ENCODE peak calls at places on chromosomes 1 and 21, in nine cellular contexts. N is LoVo; H is A172; I is activated naive CD4-positive, alpha-beta T cell; O is iPS DF 6.9; R is NCI-H1105 treated with DMSO at 0.1 percent for 48 hours; P is A549; G is GM12865; T is NCI-H1436 treated with DMSO at 0.1 percent for 48 hours. Y is an unnamed sample.

GRCh38 chr1:9850442-9851162 is 26.8 kb upstream of the CLSTN1 start:
- DNase-seq in I (no peak), T (no peak), G (no peak), H (no peak), N (no peak), R (no peak), P (no peak), O (no peak), Y (no peak)

GRCh38 chr1:177172866-177173265 is 2.1 kb downstream of the BRINP2 start:
- DNase-seq in T (no peak), I (no peak), P (peak), N (no peak), G (no peak), R (no peak), O (no peak), H (no peak), Y (no peak)

GRCh38 chr1:226123212-226123560 is 60.7 kb downstream of the H3-3A start:
- DNase-seq in P (no peak), R (no peak), H (no peak), N (no peak), I (no peak), G (no peak), T (no peak), O (no peak), Y (no peak)

GRCh38 chr1:77056525-77056924 is 162.7 kb downstream of the PIGK start:
- DNase-seq in N (peak), H (peak), G (no peak), T (no peak), P (no peak), I (no peak), R (no peak), O (no peak), Y (no peak)

GRCh38 chr1:53696578-53696977 is 42.4 kb downstream of the GLIS1 start:
- DNase-seq in H (no peak), P (no peak), N (no peak), G (no peak), I (no peak), T (no peak), O (no peak), R (no peak), Y (no peak)

GRCh38 chr1:64933296-64934070 is 32.9 kb downstream of the JAK1 start:
- DNase-seq in R (no peak), I (no peak), H (peak), N (no peak), G (no peak), T (no peak), O (no peak), P (peak), Y (peak)

GRCh38 chr1:235131961-235132360 is 3.3 kb upstream of the TOMM20 start:
- DNase-seq in R (no peak), P (no peak), T (no peak), G (no peak), I (no peak), H (no peak), O (no peak), N (no peak), Y (no peak)

GRCh38 chr1:18132022-18132706 is 24.6 kb downstream of the IGSF21 start:
- DNase-seq in G (no peak), N (no peak), P (no peak), O (no peak), I (no peak), R (no peak), T (no peak), H (no peak), Y (no peak)

GRCh38 chr21:46656820-46657219 is 21.3 kb downstream of the PRMT2 start:
- DNase-seq in H (no peak), P (no peak), G (no peak), R (no peak), I (no peak), N (no peak), T (no peak), O (no peak), Y (no peak)

GRCh38 chr21:34129971-34130597 is 56.7 kb downstream of the MRPS6 start:
- DNase-seq in N (no peak), T (no peak), O (no peak), G (no peak), P (no peak), I (no peak), R (no peak), H (no peak), Y (no peak)

GRCh38 chr1:219507432-219507831 is 105.5 kb downstream of the ZC3H11B start:
- DNase-seq in R (no peak), H (no peak), G (peak), T (no peak), O (no peak), P (no peak), I (no peak), N (no peak), Y (no peak)

GRCh38 chr1:241406421-241406820 is 49.4 kb upstream of the RGS7 start:
- DNase-seq in I (no peak), R (no peak), O (no peak), G (no peak), P (no peak), H (peak), T (no peak), N (no peak), Y (no peak)

GRCh38 chr1:164969256-164969655 is 387.3 kb downstream of the LMX1A start:
- DNase-seq in H (no peak), N (no peak), O (no peak), I (no peak), P (no peak), T (no peak), G (no peak), R (no peak), Y (no peak)

GRCh38 chr1:209416009-209416408 is 167.5 kb upstream of the CAMK1G start:
- DNase-seq in N (peak), G (no peak), H (peak), R (no peak), P (peak), I (no peak), T (no peak), O (no peak), Y (no peak)

GRCh38 chr1:166908942-166909341 is 32.9 kb upstream of the TADA1 start:
- DNase-seq in G (no peak), N (no peak), I (no peak), T (no peak), H (no peak), R (no peak), P (no peak), O (no peak), Y (no peak)

GRCh38 chr1:111592389-111593361 is 26.9 kb upstream of the RAP1A start:
- DNase-seq in H (peak), G (peak), N (peak), R (no peak), T (no peak), P (peak), O (no peak), I (peak), Y (peak)

GRCh38 chr1:82491301-82491986 is 690.7 kb downstream of the ADGRL2 start:
- DNase-seq in R (no peak), H (no peak), O (no peak), I (no peak), P (no peak), G (no peak), N (no peak), T (no peak), Y (no peak)

GRCh38 chr1:184764483-184764882 is 9.8 kb upstream of the EDEM3 start:
- DNase-seq in P (no peak), T (no peak), G (no peak), N (no peak), I (no peak), R (no peak), H (no peak), O (no peak), Y (no peak)

GRCh38 chr1:9128161-9128519 is 762 bp downstream of the GPR157 start:
- DNase-seq in T (no peak), G (no peak), R (no peak), P (no peak), N (no peak), I (no peak), O (no peak), H (no peak), Y (no peak)

GRCh38 chr1:187091666-187092065 is 262.9 kb downstream of the PLA2G4A start:
- DNase-seq in R (no peak), N (no peak), H (peak), G (no peak), P (peak), I (no peak), T (no peak), O (no peak), Y (no peak)

GRCh38 chr1:216212826-216213225 is 210.4 kb downstream of the USH2A start:
- DNase-seq in H (no peak), T (no peak), P (no peak), G (no peak), I (no peak), R (no peak), O (no peak), N (no peak), Y (no peak)

GRCh38 chr1:25543425-25544242 is at the start of gene LDLRAP1:
- DNase-seq in G (peak), T (no peak), N (peak), O (no peak), R (peak), I (peak), H (peak), P (peak), Y (no peak)

GRCh38 chr1:21869620-21870121 is 57.6 kb downstream of the LDLRAD2 start:
- DNase-seq in P (peak), T (no peak), R (peak), O (no peak), G (no peak), I (no peak), H (peak), N (peak), Y (peak)

GRCh38 chr1:59230622-59231021 is 66.3 kb upstream of the FGGY start:
- DNase-seq in R (no peak), G (no peak), P (no peak), I (no peak), T (no peak), N (no peak), H (no peak), O (no peak), Y (no peak)

GRCh38 chr21:35368326-35368725 is 319.2 kb upstream of the RUNX1 start:
- DNase-seq in G (no peak), I (no peak), H (no peak), T (no peak), N (no peak), R (no peak), P (no peak), O (no peak), Y (no peak)

GRCh38 chr1:151972533-151973270 is 21.0 kb downstream of the S100A10 start:
- DNase-seq in H (peak), G (no peak), N (peak), P (peak), R (peak), T (no peak), O (no peak), I (no peak), Y (no peak)

GRCh38 chr1:210291088-210291487 is 37.6 kb upstream of the HHAT start:
- DNase-seq in H (no peak), P (no peak), N (no peak), T (no peak), G (no peak), R (no peak), O (no peak), I (no peak), Y (no peak)

GRCh38 chr1:216904457-216904856 is 181.2 kb upstream of the ESRRG start:
- DNase-seq in G (no peak), N (no peak), I (no peak), R (no peak), P (no peak), T (no peak), H (no peak), O (no peak), Y (no peak)

GRCh38 chr1:187817782-187818181 is 989.0 kb downstream of the PLA2G4A start:
- DNase-seq in I (no peak), T (no peak), G (peak), P (no peak), N (no peak), H (no peak), O (no peak), R (no peak), Y (no peak)

GRCh38 chr1:112727716-112728115 is 12.6 kb upstream of the PPM1J start:
- DNase-seq in N (no peak), I (no peak), G (no peak), O (no peak), H (no peak), R (no peak), T (no peak), P (no peak), Y (no peak)

GRCh38 chr1:245404527-245404926 is 249.7 kb downstream of the KIF26B start:
- DNase-seq in P (no peak), G (no peak), I (no peak), T (no peak), O (no peak), R (no peak), N (no peak), H (no peak), Y (no peak)

GRCh38 chr1:59243544-59243943 is 53.4 kb upstream of the FGGY start:
- DNase-seq in H (no peak), I (no peak), N (no peak), G (no peak), P (no peak), O (no peak), R (peak), T (no peak), Y (no peak)

GRCh38 chr1:10257851-10258250 is 47.5 kb downstream of the KIF1B start:
- DNase-seq in O (no peak), N (peak), R (no peak), I (no peak), T (no peak), G (no peak), P (no peak), H (no peak), Y (no peak)

Y was measured in thoracic aorta.